ENCODE peak calls at places on chromosomes 1 and 21, in nine cellular contexts. B, Q, J, P, K, I, T, O and W are unnamed samples.

GRCh38 chr1:27418326-27418761 is 25.9 kb downstream of the GPR3 start:
- DNase-seq in B (peak; percentile 46), Q (peak; percentile 64), J (no peak), P (peak; percentile 61), K (peak; percentile 95), I (peak; percentile 92), T (peak; percentile 90), O (peak; percentile 67), W (no peak)

GRCh38 chr1:235901461-235901860 is 34.8 kb upstream of the LYST start:
- DNase-seq in B (no peak), Q (no peak), J (no peak), P (no peak), K (no peak), I (peak; percentile 93), T (no peak), O (no peak), W (no peak)

GRCh38 chr21:33824156-33824941 is 91.3 kb downstream of the ATP5PO start:
- DNase-seq in B (no peak), Q (no peak), J (no peak), P (no peak), K (no peak), I (no peak), T (no peak), O (no peak), W (no peak)

GRCh38 chr1:31932491-31933316 is 5.5 kb downstream of the PTP4A2 start:
- DNase-seq in B (no peak), Q (no peak), J (no peak), P (no peak), K (no peak), I (peak; percentile 57), T (no peak), O (no peak), W (no peak)

GRCh38 chr1:26744075-26744958 is 43.4 kb upstream of the PIGV start:
- DNase-seq in B (no peak), Q (peak; percentile 81), J (peak; percentile 66), P (peak; percentile 65), K (peak; percentile 82), I (peak; percentile 96), T (peak; percentile 79), O (no peak), W (peak; percentile 47)

GRCh38 chr1:116254776-116255175 is 118.3 kb upstream of the ATP1A1 start:
- DNase-seq in B (no peak), Q (peak; percentile 79), J (no peak), P (no peak), K (no peak), I (no peak), T (no peak), O (no peak), W (no peak)

GRCh38 chr1:201898992-201899391 is 10.3 kb downstream of the SHISA4 start:
- DNase-seq in B (no peak), Q (no peak), J (no peak), P (no peak), K (peak; percentile 87), I (no peak), T (no peak), O (no peak), W (no peak)

GRCh38 chr1:235642021-235642942 is 7.3 kb downstream of the GNG4 start:
- DNase-seq in B (no peak), Q (no peak), J (peak; percentile 58), P (no peak), K (no peak), I (peak; percentile 90), T (no peak), O (no peak), W (no peak)

DNA sequence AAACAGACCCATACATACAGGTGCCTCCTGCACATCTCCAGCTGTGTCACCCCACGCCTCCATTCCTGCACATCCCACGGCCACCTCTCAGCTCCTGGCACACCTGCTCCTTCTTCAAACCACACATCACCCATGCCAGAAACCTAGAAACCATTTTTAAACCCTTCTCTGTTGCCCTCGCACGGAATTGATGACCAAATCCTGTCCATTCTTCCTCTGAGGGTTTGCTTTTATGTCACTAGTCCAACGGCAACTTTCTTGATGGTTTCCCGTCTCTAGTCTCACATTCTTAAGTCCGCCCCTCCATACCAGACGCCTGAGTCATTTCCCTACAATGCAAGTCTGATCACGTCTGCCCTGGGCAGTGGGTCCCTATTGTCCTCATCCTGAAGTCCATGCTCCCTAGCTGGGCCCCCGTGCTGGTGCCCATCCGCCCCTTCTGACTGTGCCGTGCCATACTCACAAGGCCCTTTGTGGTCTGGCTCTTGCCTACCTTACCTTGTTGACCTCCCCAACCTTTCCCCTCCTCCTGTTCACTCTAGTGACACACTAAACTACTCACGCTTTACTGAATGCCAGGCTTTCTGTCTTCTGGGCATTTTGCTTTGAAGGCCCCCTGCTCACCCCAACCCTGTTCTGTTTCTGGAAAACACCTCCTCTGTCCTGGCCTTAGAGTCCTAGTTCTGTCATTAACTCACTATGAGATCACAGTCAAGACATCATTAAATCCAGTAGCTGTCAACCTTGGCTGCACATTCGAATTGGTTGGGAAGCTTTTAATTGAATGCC is 17.6 kb downstream of the SLC2A1 start:
- DNase-seq in B (no peak), Q (no peak), J (peak; percentile 82), P (peak; percentile 46), K (no peak), I (no peak), T (no peak), O (no peak), W (no peak)
- H3K4me3 ChIP-seq in B (peak overlapping the region; percentile 15), Q (no peak overlapping the region), J (peak overlapping the region; percentile 43), P (no peak overlapping the region), K (no peak overlapping the region), I (no peak overlapping the region), T (no peak overlapping the region), O (no peak overlapping the region), W (no peak overlapping the region)

GRCh38 chr1:154935749-154936415 is 637 bp downstream of the PMVK start:
- DNase-seq in B (no peak), Q (no peak), J (no peak), P (no peak), K (no peak), I (no peak), T (no peak), O (no peak), W (no peak)

GRCh38 chr1:154934358-154934948 is 2.1 kb downstream of the PMVK start:
- DNase-seq in B (no peak), Q (no peak), J (no peak), P (no peak), K (no peak), I (no peak), T (no peak), O (no peak), W (no peak)

GRCh38 chr1:154937051-154937987 is 800 bp upstream of the PMVK start:
- DNase-seq in B (peak; percentile 94), Q (peak; percentile 92), J (peak; percentile 93), P (peak; percentile 85), K (peak; percentile 97), I (peak; percentile 94), T (peak; percentile 88), O (peak; percentile 90), W (peak; percentile 56)

GRCh38 chr1:154937988-154938386 is 1.5 kb upstream of the PMVK start:
- DNase-seq in B (no peak), Q (no peak), J (no peak), P (no peak), K (no peak), I (no peak), T (no peak), O (no peak), W (no peak)

DNA sequence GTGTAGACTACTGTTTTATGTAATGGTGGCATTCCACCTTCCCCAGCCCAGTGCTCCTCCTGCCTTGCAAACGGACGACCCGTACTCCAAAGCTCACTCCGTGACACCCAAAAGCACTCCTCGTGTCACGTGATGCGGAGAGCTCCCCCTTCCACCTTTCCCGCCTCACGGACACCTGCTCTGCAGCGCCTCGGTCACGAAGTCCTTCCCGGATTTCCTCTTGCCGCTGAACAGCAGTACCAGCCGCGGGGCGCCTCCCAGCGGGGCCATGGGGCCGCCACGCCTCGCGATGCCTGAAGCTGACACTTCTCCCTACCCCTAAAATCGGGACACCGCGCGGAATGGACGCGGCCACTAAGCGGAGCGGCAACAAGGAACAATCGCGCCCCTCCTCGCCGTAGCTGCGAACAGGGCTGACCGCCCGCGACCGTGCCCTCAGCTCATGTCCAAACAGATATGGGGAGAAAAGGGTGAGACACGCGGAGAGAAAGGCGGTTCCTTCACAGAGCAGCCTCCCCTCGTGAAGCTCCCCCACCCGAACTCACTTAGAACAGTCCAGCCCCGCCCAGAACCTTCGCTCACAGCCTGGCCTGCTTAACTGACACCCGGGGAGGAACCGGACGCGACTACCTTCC is at the start of gene PMVK:
- DNase-seq in B (peak; percentile 97), Q (peak; percentile 97), J (peak; percentile 96), P (peak; percentile 97), K (peak; percentile 99), I (peak; percentile 96), T (peak; percentile 95), O (peak; percentile 95), W (peak; percentile 86)
- TF ChIP-seq POLR2A in B (peak; percentile 80), Q (peak; percentile 81), J (peak; percentile 76), P (peak; percentile 78), K (peak; percentile 51), I (peak; percentile 77), T (no peak), O (no peak), W (peak; percentile 18)

GRCh38 chr1:164515932-164516331 is 43.1 kb upstream of the PBX1 start:
- DNase-seq in B (no peak), Q (peak; percentile 22), J (no peak), P (no peak), K (no peak), I (no peak), T (no peak), O (no peak), W (no peak)

GRCh38 chr1:164515221-164515620 is 43.8 kb upstream of the PBX1 start:
- DNase-seq in B (no peak), Q (no peak), J (no peak), P (no peak), K (no peak), I (no peak), T (peak; percentile 69), O (no peak), W (no peak)

GRCh38 chr1:164518692-164519332 is 40.2 kb upstream of the PBX1 start:
- DNase-seq in B (no peak), Q (no peak), J (no peak), P (no peak), K (no peak), I (no peak), T (no peak), O (no peak), W (no peak)

GRCh38 chr1:164524810-164525209 is 34.2 kb upstream of the PBX1 start:
- DNase-seq in B (no peak), Q (no peak), J (no peak), P (no peak), K (no peak), I (no peak), T (no peak), O (no peak), W (no peak)

GRCh38 chr1:164519426-164519825 is 39.6 kb upstream of the PBX1 start:
- DNase-seq in B (no peak), Q (no peak), J (no peak), P (no peak), K (no peak), I (no peak), T (no peak), O (no peak), W (no peak)
- H3K4me3 ChIP-seq in B (no peak overlapping the region), Q (no peak overlapping the region), J (no peak overlapping the region), P (no peak overlapping the region), K (no peak overlapping the region), I (no peak overlapping the region), T (no peak overlapping the region), O (no peak overlapping the region), W (no peak overlapping the region)

DNA sequence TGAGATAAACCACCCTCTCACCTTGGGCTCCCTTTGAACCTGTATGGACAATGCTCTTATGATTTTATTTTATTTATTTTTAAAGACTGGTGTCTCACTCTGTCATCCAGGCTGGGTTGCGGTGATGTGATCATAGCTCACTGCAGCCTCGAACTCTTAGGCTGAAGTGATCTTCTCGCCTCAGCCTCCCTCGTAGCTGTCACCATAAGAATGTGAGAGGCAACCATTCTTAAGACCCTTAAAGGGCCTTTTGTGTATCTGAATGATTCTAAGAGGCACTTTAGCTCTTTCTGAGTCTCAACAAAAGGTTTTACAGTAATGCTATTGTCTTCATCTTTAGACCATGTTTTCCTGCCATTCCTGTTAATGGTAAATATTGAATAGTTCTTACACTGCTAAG is 67.0 kb downstream of the IVNS1ABP start:
- DNase-seq in B (no peak), Q (no peak), J (no peak), P (no peak), K (no peak), I (no peak), T (no peak), O (no peak), W (no peak)
- TF ChIP-seq POLR2A in B (no peak), Q (no peak), J (no peak), P (no peak), K (no peak), I (no peak), T (no peak), O (no peak), W (no peak)